ENCODE peak calls at places on chromosomes 16 and 17, in seven cellular contexts. P is aorta; F is HFF-Myc; L is stimulated activated CD4-positive, alpha-beta T cell treated with anti-CD3 and anti-CD28 coated beads, Interleukin-4, amount 100 ng/mL, for 4 hours; T is natural killer cell; M is activated CD4-positive, alpha-beta T cell treated with anti-CD3 and anti-CD28 coated beads for 24 hours; Q is NCI-H524. J is an unnamed sample.

GRCh38 chr17:75326587-75326955 is 37.3 kb upstream of the SLC25A19 start:
- DNase-seq in P (no peak), T (no peak), F (no peak), Q (no peak), M (no peak), L (no peak), J (no peak)

GRCh38 chr17:33012522-33013033 is 20.9 kb downstream of the SPACA3 start:
- DNase-seq in L (no peak), T (no peak), F (peak; percentile 74), M (no peak), Q (no peak), P (no peak), J (no peak)

GRCh38 chr17:46772013-46772878 is 46.2 kb downstream of the WNT3 start:
- DNase-seq in M (no peak), F (no peak), P (no peak), L (no peak), Q (no peak), T (no peak), J (no peak)

GRCh38 chr16:17552351-17552750 is 81.6 kb upstream of the XYLT1 start:
- DNase-seq in P (no peak), Q (no peak), M (no peak), T (no peak), F (no peak), L (no peak), J (no peak)

GRCh38 chr17:4939804-4940624 is at the start of the genes RNF167 and SLC25A11:
- DNase-seq in Q (peak; percentile 99), L (peak; percentile 88), P (peak; percentile 98), F (peak; percentile 100), M (peak; percentile 87), T (peak; percentile 93), J (peak; percentile 88)

GRCh38 chr17:29590261-29590978 is 972 bp upstream of the GIT1 start:
- DNase-seq in M (no peak), P (no peak), T (no peak), L (no peak), F (no peak), Q (no peak), J (no peak)

GRCh38 chr17:962650-963049 is 16.9 kb downstream of the NXN start:
- DNase-seq in F (no peak), P (no peak), T (no peak), M (no peak), Q (no peak), L (no peak), J (no peak)

GRCh38 chr17:39739885-39740356 is 2.2 kb downstream of the GRB7 start:
- DNase-seq in P (no peak), Q (no peak), M (no peak), F (no peak), T (no peak), L (no peak), J (no peak)

GRCh38 chr16:67856927-67857546 is 9.5 kb upstream of the CENPT start:
- DNase-seq in Q (no peak), F (no peak), M (no peak), L (no peak), P (no peak), T (no peak), J (no peak)

GRCh38 chr16:81505011-81505660 is 60.5 kb downstream of the CMIP start:
- DNase-seq in T (no peak), L (no peak), F (no peak), P (peak; percentile 50), Q (no peak), M (no peak), J (peak; percentile 51)

GRCh38 chr17:21079196-21079595 is 36.4 kb upstream of the USP22 start:
- DNase-seq in P (no peak), L (no peak), F (no peak), Q (no peak), M (no peak), T (no peak), J (no peak)

GRCh38 chr17:33052856-33053255 is 61.2 kb downstream of the SPACA3 start:
- DNase-seq in F (no peak), T (no peak), L (no peak), M (no peak), P (no peak), Q (no peak), J (no peak)

GRCh38 chr16:57620316-57621231 is 7.9 kb upstream of the ADGRG1 start:
- DNase-seq in T (no peak), M (no peak), F (no peak), Q (peak; percentile 44), P (peak; percentile 28), L (no peak), J (no peak)

GRCh38 chr17:33292184-33292980 is 713 bp downstream of the ASIC2 start:
- DNase-seq in M (no peak), L (no peak), P (peak; percentile 45), Q (no peak), T (no peak), F (no peak), J (no peak)

GRCh38 chr16:89104303-89104702 is 10.7 kb downstream of the ACSF3 start:
- DNase-seq in L (no peak), M (no peak), F (no peak), Q (no peak), T (no peak), P (no peak), J (no peak)

GRCh38 chr17:27579304-27579703 is 51.7 kb upstream of the LGALS9 start:
- DNase-seq in M (no peak), F (no peak), L (no peak), T (no peak), P (no peak), Q (no peak), J (no peak)

GRCh38 chr17:77571562-77571981 is 386.9 kb upstream of the TNRC6C start:
- DNase-seq in P (peak; percentile 62), Q (peak; percentile 92), L (no peak), T (no peak), M (no peak), F (no peak), J (no peak)

GRCh38 chr17:57761887-57762286 is 16.8 kb upstream of the CCDC182 start:
- DNase-seq in P (no peak), L (no peak), Q (no peak), M (no peak), F (no peak), T (no peak), J (no peak)